ENCODE peak calls at places on chromosome 21, in ten cellular contexts. One of them, this sample, is unnamed.

GRCh38 chr21:41678944-41679343 is 87.9 kb downstream of the RIPK4 start:
- DNase-seq in PC-3: peak
- DNase-seq in GM06990: no peak
- DNase-seq in substantia nigra: peak
- DNase-seq in fibroblast of mammary gland: peak
- DNase-seq in epithelial cell of prostate: peak
- DNase-seq in cardiac muscle cell: peak
- DNase-seq in activated T-cell treated with anti-CD3 and anti-CD28 coated beads for 1 hour: no peak
- DNase-seq in heart right ventricle: peak
- DNase-seq in cardiac fibroblast: peak
- DNase-seq in this sample: no peak

GRCh38 chr21:28439852-28440251 is 552.8 kb downstream of the LTN1 start:
- DNase-seq in PC-3: no peak
- DNase-seq in cardiac fibroblast: peak
- DNase-seq in activated T-cell treated with anti-CD3 and anti-CD28 coated beads for 1 hour: no peak
- DNase-seq in epithelial cell of prostate: no peak
- DNase-seq in fibroblast of mammary gland: peak
- DNase-seq in cardiac muscle cell: no peak
- DNase-seq in heart right ventricle: no peak
- DNase-seq in substantia nigra: no peak
- DNase-seq in GM06990: no peak
- DNase-seq in this sample: no peak

GRCh38 chr21:45226540-45227326 is 61.0 kb downstream of the POFUT2 start:
- DNase-seq in heart right ventricle: no peak
- DNase-seq in cardiac muscle cell: no peak
- DNase-seq in cardiac fibroblast: no peak
- DNase-seq in substantia nigra: no peak
- DNase-seq in activated T-cell treated with anti-CD3 and anti-CD28 coated beads for 1 hour: no peak
- DNase-seq in epithelial cell of prostate: no peak
- DNase-seq in PC-3: peak
- DNase-seq in GM06990: no peak
- DNase-seq in fibroblast of mammary gland: peak
- DNase-seq in this sample: no peak

GRCh38 chr21:46158666-46159300 is 3.4 kb upstream of the FTCD start:
- DNase-seq in heart right ventricle: no peak
- DNase-seq in epithelial cell of prostate: no peak
- DNase-seq in activated T-cell treated with anti-CD3 and anti-CD28 coated beads for 1 hour: no peak
- DNase-seq in cardiac fibroblast: no peak
- DNase-seq in substantia nigra: no peak
- DNase-seq in GM06990: peak
- DNase-seq in cardiac muscle cell: no peak
- DNase-seq in fibroblast of mammary gland: no peak
- DNase-seq in PC-3: no peak
- DNase-seq in this sample: no peak

GRCh38 chr21:45889115-45889708 is 92.4 kb upstream of the COL6A1 start:
- DNase-seq in fibroblast of mammary gland: no peak
- DNase-seq in heart right ventricle: no peak
- DNase-seq in epithelial cell of prostate: no peak
- DNase-seq in GM06990: no peak
- DNase-seq in cardiac muscle cell: no peak
- DNase-seq in activated T-cell treated with anti-CD3 and anti-CD28 coated beads for 1 hour: no peak
- DNase-seq in PC-3: no peak
- DNase-seq in substantia nigra: no peak
- DNase-seq in cardiac fibroblast: no peak
- DNase-seq in this sample: no peak

GRCh38 chr21:42220138-42220701 is 1.3 kb downstream of the ABCG1 start:
- DNase-seq in epithelial cell of prostate: peak
- DNase-seq in fibroblast of mammary gland: peak
- DNase-seq in substantia nigra: peak
- DNase-seq in cardiac muscle cell: peak
- DNase-seq in activated T-cell treated with anti-CD3 and anti-CD28 coated beads for 1 hour: peak
- DNase-seq in PC-3: peak
- DNase-seq in GM06990: peak
- DNase-seq in cardiac fibroblast: peak
- DNase-seq in heart right ventricle: peak
- DNase-seq in this sample: peak

GRCh38 chr21:17491716-17492414 is 21.0 kb upstream of the CXADR start:
- DNase-seq in cardiac muscle cell: peak
- DNase-seq in activated T-cell treated with anti-CD3 and anti-CD28 coated beads for 1 hour: no peak
- DNase-seq in cardiac fibroblast: peak
- DNase-seq in GM06990: no peak
- DNase-seq in substantia nigra: no peak
- DNase-seq in epithelial cell of prostate: peak
- DNase-seq in PC-3: peak
- DNase-seq in heart right ventricle: peak
- DNase-seq in fibroblast of mammary gland: peak
- DNase-seq in this sample: no peak

GRCh38 chr21:41962425-41962966 is 8.7 kb upstream of the C2CD2 start:
- DNase-seq in PC-3: no peak
- DNase-seq in activated T-cell treated with anti-CD3 and anti-CD28 coated beads for 1 hour: no peak
- DNase-seq in substantia nigra: no peak
- DNase-seq in heart right ventricle: no peak
- DNase-seq in fibroblast of mammary gland: no peak
- DNase-seq in epithelial cell of prostate: no peak
- DNase-seq in GM06990: no peak
- DNase-seq in cardiac muscle cell: no peak
- DNase-seq in cardiac fibroblast: no peak
- DNase-seq in this sample: no peak

GRCh38 chr21:42724226-42724920 is 71.0 kb downstream of the PDE9A start:
- DNase-seq in fibroblast of mammary gland: peak
- DNase-seq in GM06990: no peak
- DNase-seq in PC-3: peak
- DNase-seq in substantia nigra: no peak
- DNase-seq in cardiac muscle cell: peak
- DNase-seq in epithelial cell of prostate: no peak
- DNase-seq in activated T-cell treated with anti-CD3 and anti-CD28 coated beads for 1 hour: no peak
- DNase-seq in cardiac fibroblast: peak
- DNase-seq in heart right ventricle: peak
- DNase-seq in this sample: no peak

GRCh38 chr21:43859747-43860214 is 5.2 kb upstream of the AGPAT3 start:
- DNase-seq in activated T-cell treated with anti-CD3 and anti-CD28 coated beads for 1 hour: no peak
- DNase-seq in PC-3: no peak
- DNase-seq in fibroblast of mammary gland: no peak
- DNase-seq in heart right ventricle: no peak
- DNase-seq in GM06990: no peak
- DNase-seq in epithelial cell of prostate: no peak
- DNase-seq in substantia nigra: no peak
- DNase-seq in cardiac fibroblast: no peak
- DNase-seq in cardiac muscle cell: no peak
- DNase-seq in this sample: no peak

GRCh38 chr21:45449658-45450502 is 44.9 kb downstream of the COL18A1 start:
- DNase-seq in cardiac fibroblast: no peak
- DNase-seq in fibroblast of mammary gland: no peak
- DNase-seq in substantia nigra: no peak
- DNase-seq in activated T-cell treated with anti-CD3 and anti-CD28 coated beads for 1 hour: no peak
- DNase-seq in cardiac muscle cell: no peak
- DNase-seq in epithelial cell of prostate: no peak
- DNase-seq in GM06990: no peak
- DNase-seq in heart right ventricle: no peak
- DNase-seq in PC-3: no peak
- DNase-seq in this sample: no peak

GRCh38 chr21:45499201-45499750 is 43.0 kb downstream of the SLC19A1 start:
- DNase-seq in activated T-cell treated with anti-CD3 and anti-CD28 coated beads for 1 hour: no peak
- DNase-seq in substantia nigra: no peak
- DNase-seq in fibroblast of mammary gland: no peak
- DNase-seq in PC-3: no peak
- DNase-seq in epithelial cell of prostate: no peak
- DNase-seq in heart right ventricle: no peak
- DNase-seq in cardiac fibroblast: no peak
- DNase-seq in GM06990: no peak
- DNase-seq in cardiac muscle cell: no peak
- DNase-seq in this sample: no peak

GRCh38 chr21:14527690-14528652 is 18.1 kb downstream of the SAMSN1 start:
- DNase-seq in activated T-cell treated with anti-CD3 and anti-CD28 coated beads for 1 hour: no peak
- DNase-seq in substantia nigra: no peak
- DNase-seq in cardiac muscle cell: no peak
- DNase-seq in fibroblast of mammary gland: peak
- DNase-seq in GM06990: no peak
- DNase-seq in cardiac fibroblast: peak
- DNase-seq in heart right ventricle: no peak
- DNase-seq in epithelial cell of prostate: no peak
- DNase-seq in PC-3: no peak
- DNase-seq in this sample: no peak

GRCh38 chr21:34276711-34277425 is 86.9 kb upstream of the KCNE2 start:
- DNase-seq in GM06990: peak
- DNase-seq in heart right ventricle: no peak
- DNase-seq in fibroblast of mammary gland: peak
- DNase-seq in PC-3: peak
- DNase-seq in epithelial cell of prostate: no peak
- DNase-seq in cardiac fibroblast: peak
- DNase-seq in activated T-cell treated with anti-CD3 and anti-CD28 coated beads for 1 hour: no peak
- DNase-seq in cardiac muscle cell: no peak
- DNase-seq in substantia nigra: no peak
- DNase-seq in this sample: no peak

GRCh38 chr21:45336870-45337269 is 49.2 kb upstream of the POFUT2 start:
- DNase-seq in PC-3: peak
- DNase-seq in substantia nigra: peak
- DNase-seq in heart right ventricle: no peak
- DNase-seq in fibroblast of mammary gland: no peak
- DNase-seq in cardiac muscle cell: peak
- DNase-seq in GM06990: no peak
- DNase-seq in cardiac fibroblast: no peak
- DNase-seq in epithelial cell of prostate: no peak
- DNase-seq in activated T-cell treated with anti-CD3 and anti-CD28 coated beads for 1 hour: no peak
- DNase-seq in this sample: no peak

GRCh38 chr21:37863842-37864241 is 52.4 kb downstream of the KCNJ6 start:
- DNase-seq in heart right ventricle: no peak
- DNase-seq in GM06990: no peak
- DNase-seq in fibroblast of mammary gland: peak
- DNase-seq in cardiac muscle cell: peak
- DNase-seq in PC-3: no peak
- DNase-seq in epithelial cell of prostate: no peak
- DNase-seq in cardiac fibroblast: peak
- DNase-seq in activated T-cell treated with anti-CD3 and anti-CD28 coated beads for 1 hour: no peak
- DNase-seq in substantia nigra: no peak
- DNase-seq in this sample: no peak

GRCh38 chr21:15617968-15618367 is 111.8 kb upstream of the USP25 start:
- DNase-seq in cardiac muscle cell: peak
- DNase-seq in epithelial cell of prostate: no peak
- DNase-seq in fibroblast of mammary gland: peak
- DNase-seq in cardiac fibroblast: peak
- DNase-seq in GM06990: no peak
- DNase-seq in PC-3: peak
- DNase-seq in heart right ventricle: no peak
- DNase-seq in substantia nigra: no peak
- DNase-seq in activated T-cell treated with anti-CD3 and anti-CD28 coated beads for 1 hour: no peak
- DNase-seq in this sample: no peak

GRCh38 chr21:18245493-18245967 is 897 bp downstream of the CHODL start:
- DNase-seq in activated T-cell treated with anti-CD3 and anti-CD28 coated beads for 1 hour: no peak
- DNase-seq in substantia nigra: no peak
- DNase-seq in cardiac muscle cell: no peak
- DNase-seq in PC-3: no peak
- DNase-seq in epithelial cell of prostate: no peak
- DNase-seq in fibroblast of mammary gland: no peak
- DNase-seq in GM06990: no peak
- DNase-seq in heart right ventricle: no peak
- DNase-seq in cardiac fibroblast: no peak
- DNase-seq in this sample: no peak

GRCh38 chr21:46000731-46001641 is 19.4 kb downstream of the COL6A1 start:
- DNase-seq in epithelial cell of prostate: no peak
- DNase-seq in PC-3: no peak
- DNase-seq in GM06990: no peak
- DNase-seq in cardiac fibroblast: no peak
- DNase-seq in fibroblast of mammary gland: peak
- DNase-seq in heart right ventricle: peak
- DNase-seq in cardiac muscle cell: no peak
- DNase-seq in substantia nigra: no peak
- DNase-seq in activated T-cell treated with anti-CD3 and anti-CD28 coated beads for 1 hour: no peak
- DNase-seq in this sample: no peak

GRCh38 chr21:41777934-41778815 is 11.3 kb upstream of the RIPK4 start:
- DNase-seq in epithelial cell of prostate: no peak
- DNase-seq in cardiac fibroblast: peak
- DNase-seq in substantia nigra: peak
- DNase-seq in cardiac muscle cell: peak
- DNase-seq in PC-3: peak
- DNase-seq in GM06990: no peak
- DNase-seq in fibroblast of mammary gland: peak
- DNase-seq in heart right ventricle: peak
- DNase-seq in activated T-cell treated with anti-CD3 and anti-CD28 coated beads for 1 hour: no peak
- DNase-seq in this sample: no peak

GRCh38 chr21:29989634-29990234 is 49.9 kb upstream of the GRIK1 start:
- DNase-seq in GM06990: no peak
- DNase-seq in substantia nigra: no peak
- DNase-seq in activated T-cell treated with anti-CD3 and anti-CD28 coated beads for 1 hour: no peak
- DNase-seq in cardiac muscle cell: no peak
- DNase-seq in fibroblast of mammary gland: peak
- DNase-seq in heart right ventricle: no peak
- DNase-seq in cardiac fibroblast: no peak
- DNase-seq in PC-3: no peak
- DNase-seq in epithelial cell of prostate: no peak
- DNase-seq in this sample: no peak